ENCODE peak calls at places on chromosomes 11 and 22, in five cellular contexts. Y is GM23248, L is IMR-90, P is testis, R is uterus. I is an unnamed sample.

GRCh38 chr11:67449116-67449844 is 3.2 kb downstream of the GPR152 start:
- DNase-seq in Y (no peak), L (no peak), R (no peak), P (no peak), I (peak; percentile 58)

GRCh38 chr11:100923555-100923954 is 206.1 kb downstream of the PGR start:
- DNase-seq in P (no peak), Y (peak; percentile 31), R (no peak), L (peak; percentile 63), I (no peak)

GRCh38 chr11:36229091-36229490 is 60.1 kb downstream of the COMMD9 start:
- DNase-seq in Y (no peak), L (no peak), R (no peak), P (no peak), I (no peak)

GRCh38 chr11:122322369-122322768 is 206.4 kb upstream of the BLID start:
- DNase-seq in L (peak; percentile 74), R (peak; percentile 28), P (no peak), Y (peak; percentile 84), I (no peak)

GRCh38 chr11:58963551-58964075 is 24.3 kb downstream of the GLYATL1 start:
- DNase-seq in L (peak; percentile 59), Y (peak; percentile 40), R (no peak), P (peak; percentile 19), I (no peak)

GRCh38 chr22:30943368-30943767 is 25.2 kb downstream of the MORC2 start:
- DNase-seq in L (no peak), Y (no peak), P (no peak), R (no peak), I (no peak)

GRCh38 chr22:44473166-44473565 is 24.9 kb downstream of the RTL6 start:
- DNase-seq in Y (no peak), R (no peak), P (no peak), L (no peak), I (no peak)

GRCh38 chr11:26820739-26821138 is 98.9 kb upstream of the SLC5A12 start:
- DNase-seq in Y (peak; percentile 92), R (no peak), L (peak; percentile 66), P (no peak), I (no peak)

GRCh38 chr11:76629853-76630599 is 40.5 kb downstream of the LRRC32 start:
- DNase-seq in P (peak; percentile 71), L (peak; percentile 18), R (peak; percentile 82), Y (peak; percentile 53), I (peak; percentile 85)

GRCh38 chr11:110979696-110980095 is 265.8 kb upstream of the POU2AF2 start:
- DNase-seq in L (peak; percentile 45), P (no peak), R (no peak), Y (peak; percentile 58), I (no peak)

GRCh38 chr11:8833568-8834275 is 77.3 kb upstream of the AKIP1 start:
- DNase-seq in L (peak; percentile 74), R (no peak), Y (peak; percentile 82), P (no peak), I (no peak)

GRCh38 chr11:122180435-122180834 is 64.4 kb upstream of the BLID start:
- DNase-seq in R (peak; percentile 61), Y (peak; percentile 98), L (peak; percentile 98), P (no peak), I (no peak)

GRCh38 chr11:83037877-83038276 is 33.8 kb downstream of the RAB30 start:
- DNase-seq in L (no peak), R (no peak), P (no peak), Y (peak; percentile 30), I (no peak)

GRCh38 chr11:101327908-101328307 is 198.3 kb upstream of the PGR start:
- DNase-seq in Y (no peak), R (no peak), L (peak; percentile 8), P (no peak), I (no peak)

GRCh38 chr11:19071255-19071654 is 10.7 kb upstream of the MRGPRX2 start:
- DNase-seq in L (peak; percentile 82), R (peak; percentile 55), Y (peak; percentile 94), P (peak; percentile 79), I (no peak)

GRCh38 chr22:45597460-45598192 is 74.0 kb upstream of the ATXN10 start:
- DNase-seq in Y (no peak), P (no peak), L (no peak), R (no peak), I (no peak)

GRCh38 chr11:115222218-115222862 is 281.9 kb downstream of the CADM1 start:
- DNase-seq in Y (peak; percentile 83), L (peak; percentile 98), R (no peak), P (no peak), I (no peak)

GRCh38 chr11:117657801-117658200 is 139.2 kb downstream of the DSCAML1 start:
- DNase-seq in Y (no peak), R (no peak), P (no peak), L (no peak), I (no peak)

GRCh38 chr11:36132940-36133339 is 156.3 kb downstream of the COMMD9 start:
- DNase-seq in L (peak; percentile 41), R (no peak), P (no peak), Y (no peak), I (no peak)

GRCh38 chr11:47495856-47496217 is 46.9 kb upstream of the RAPSN start:
- DNase-seq in L (no peak), Y (peak; percentile 41), P (no peak), R (no peak), I (no peak)

GRCh38 chr11:77386178-77386577 is 84.7 kb upstream of the GDPD4 start:
- DNase-seq in P (no peak), Y (no peak), R (no peak), L (peak; percentile 52), I (no peak)

GRCh38 chr11:30487200-30487898 is 98.8 kb downstream of the MPPED2 start:
- DNase-seq in P (no peak), Y (no peak), L (peak; percentile 40), R (no peak), I (no peak)

GRCh38 chr11:64760759-64761417 is 1.1 kb upstream of the PYGM start:
- DNase-seq in Y (no peak), P (peak; percentile 69), R (no peak), L (no peak), I (no peak)

GRCh38 chr11:64356498-64357411 is 2.2 kb upstream of the RPS6KA4 start:
- DNase-seq in P (peak; percentile 46), R (no peak), L (no peak), Y (peak; percentile 69), I (no peak)

GRCh38 chr11:16902979-16903378 is 111.2 kb downstream of the PLEKHA7 start:
- DNase-seq in R (no peak), L (no peak), Y (no peak), P (no peak), I (no peak)

GRCh38 chr11:122642472-122642922 is 13.0 kb upstream of the UBASH3B start:
- DNase-seq in P (no peak), Y (peak; percentile 92), L (peak; percentile 95), R (no peak), I (no peak)

GRCh38 chr22:44094751-44095302 is 70.7 kb downstream of the PARVB start:
- DNase-seq in Y (no peak), L (no peak), P (no peak), R (no peak), I (no peak)

GRCh38 chr11:28674432-28675076 is 566.4 kb downstream of the METTL15 start:
- DNase-seq in P (no peak), R (no peak), Y (peak; percentile 83), L (peak; percentile 67), I (no peak)

GRCh38 chr11:123684601-123685000 is 30.2 kb upstream of the SCN3B start:
- DNase-seq in P (no peak), R (no peak), Y (no peak), L (no peak), I (no peak)
- H3K27me3 ChIP-seq in P (no peaks in the 10 kb centered on the region), R (no peaks in the 10 kb centered on the region), Y (peaks cover 60% of the 10 kb centered on the region), L (peaks cover 6% of the 10 kb centered on the region), I (no peaks in the 10 kb centered on the region)

GRCh38 chr22:21102659-21103267 is 57.0 kb downstream of the LRRC74B start:
- DNase-seq in P (peak; percentile 89), R (peak; percentile 42), L (peak; percentile 37), Y (peak; percentile 77), I (peak; percentile 82)
- H3K27me3 ChIP-seq in P (no peaks in the 10 kb centered on the region), R (no peaks in the 10 kb centered on the region), L (peaks cover 3% of the 10 kb centered on the region), Y (no peaks in the 10 kb centered on the region), I (no peaks in the 10 kb centered on the region)

GRCh38 chr22:23365524-23365923 is 185.2 kb downstream of the BCR start:
- DNase-seq in L (no peak), R (no peak), P (no peak), Y (no peak), I (no peak)

GRCh38 chr22:23370251-23370650 is 189.9 kb downstream of the BCR start:
- DNase-seq in Y (no peak), R (no peak), L (no peak), P (no peak), I (no peak)

GRCh38 chr22:23365961-23366360 is 185.7 kb downstream of the BCR start:
- DNase-seq in P (no peak), Y (no peak), R (no peak), L (no peak), I (no peak)

GRCh38 chr22:23373601-23374000 is 193.3 kb downstream of the BCR start:
- DNase-seq in Y (no peak), R (no peak), L (no peak), P (no peak), I (peak; percentile 48)

GRCh38 chr22:23369054-23369685 is 188.9 kb downstream of the BCR start:
- DNase-seq in P (no peak), R (no peak), L (no peak), Y (no peak), I (no peak)
- H3K27me3 ChIP-seq in P (no peaks in the 10 kb centered on the region), R (no peaks in the 10 kb centered on the region), L (peaks cover 25% of the 10 kb centered on the region), Y (peaks cover 47% of the 10 kb centered on the region), I (peaks cover 5% of the 10 kb centered on the region)

GRCh38 chr11:133957926-133958325 is 1.2 kb upstream of the IGSF9B start:
- DNase-seq in Y (no peak), L (no peak), P (peak; percentile 30), R (peak; percentile 39), I (no peak)
- H3K27me3 ChIP-seq in Y (peaks cover 40% of the 10 kb centered on the region), L (peaks cover 42% of the 10 kb centered on the region), P (no peaks in the 10 kb centered on the region), R (no peaks in the 10 kb centered on the region), I (peaks cover 47% of the 10 kb centered on the region)

DNA sequence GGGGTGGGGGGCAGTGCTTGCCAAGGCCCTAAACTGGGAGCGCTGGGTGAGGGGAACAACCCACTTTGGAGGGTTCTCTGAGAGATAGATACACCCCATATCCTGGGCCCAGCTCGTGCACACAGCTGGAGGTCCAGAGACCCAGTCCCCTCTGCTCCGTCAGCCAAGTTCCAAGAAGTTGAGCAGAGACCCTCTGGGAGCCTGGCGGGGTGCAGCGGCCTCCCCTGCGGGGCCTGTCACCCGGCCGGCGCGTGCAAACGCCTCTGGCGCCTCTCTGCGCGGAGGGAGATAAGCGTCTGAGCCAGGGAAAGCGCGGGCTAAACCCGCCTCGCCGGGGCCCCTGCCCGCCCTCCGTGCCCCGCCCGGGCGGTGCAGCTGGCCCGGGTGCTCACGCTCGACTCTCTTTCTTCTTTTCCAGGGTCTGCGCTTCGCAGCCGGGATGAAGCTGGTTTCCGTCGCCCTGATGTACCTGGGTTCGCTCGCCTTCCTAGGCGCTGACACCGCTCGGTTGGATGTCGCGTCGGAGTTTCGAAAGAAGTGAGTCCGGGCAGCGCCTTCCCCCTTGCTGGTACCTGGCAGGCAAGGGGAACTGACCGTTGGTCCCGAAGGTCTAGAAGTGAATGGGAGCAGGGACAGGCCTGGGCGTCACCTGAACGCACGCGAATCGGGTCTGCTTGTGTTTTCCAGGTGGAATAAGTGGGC is 540 bp downstream of the ADM start:
- DNase-seq in L (peak; percentile 9), P (no peak), R (peak; percentile 42), Y (peak; percentile 84), I (no peak)
- H3K27me3 ChIP-seq in L (no peaks in the 10 kb centered on the region), P (no peaks in the 10 kb centered on the region), R (no peaks in the 10 kb centered on the region), Y (no peaks in the 10 kb centered on the region), I (no peaks in the 10 kb centered on the region)

DNA sequence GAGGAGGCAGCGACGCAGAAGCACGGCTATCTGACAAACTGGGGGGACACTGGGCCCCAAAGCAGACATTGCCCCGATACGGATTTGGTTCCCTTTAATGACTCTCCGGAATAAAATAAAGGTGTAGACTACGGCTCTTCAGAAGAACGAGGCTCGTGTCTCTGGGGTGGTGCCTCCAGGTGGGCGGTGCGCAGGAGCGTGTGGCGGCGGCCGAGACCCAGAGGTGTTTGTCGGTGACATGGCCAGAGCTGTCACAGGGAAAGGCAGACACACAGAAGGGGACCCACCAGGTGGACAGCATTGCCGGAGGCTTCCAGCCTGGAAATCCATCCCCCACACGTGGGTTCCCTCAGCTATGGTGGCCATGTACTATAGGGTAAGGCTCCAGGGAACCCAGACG is 366.0 kb downstream of the BRD1 start:
- DNase-seq in Y (no peak), L (no peak), R (no peak), P (no peak), I (no peak)
- H3K27me3 ChIP-seq in Y (no peaks in the 10 kb centered on the region), L (no peaks in the 10 kb centered on the region), R (no peaks in the 10 kb centered on the region), P (no peaks in the 10 kb centered on the region), I (peaks cover 36% of the 10 kb centered on the region)